ENCODE peak calls at places on chromosomes 11 and 22, in seven cellular contexts. D is left ventricle myocardium inferior, A is astrocyte of the cerebellum, F is heart left ventricle, U is kidney, L is lower lobe of right lung, V is Caco-2. C is an unnamed sample.

GRCh38 chr22:41989246-41989645 is 9.3 kb upstream of the WBP2NL start:
- DNase-seq in D (no peak), A (no peak), F (no peak), U (no peak), L (no peak), V (peak), C (no peak)

GRCh38 chr11:123702137-123702536 is 39.3 kb downstream of the ZNF202 start:
- DNase-seq in D (no peak), A (no peak), F (no peak), U (no peak), L (no peak), V (no peak), C (peak)

GRCh38 chr11:13594045-13594444 is 74.4 kb upstream of the FAR1 start:
- DNase-seq in D (no peak), A (no peak), F (no peak), U (no peak), L (no peak), V (no peak), C (no peak)

GRCh38 chr11:36376888-36377758 is 81.0 kb downstream of the PRR5L start:
- DNase-seq in D (peak), A (no peak), F (peak), U (peak), L (peak), V (peak), C (peak)

GRCh38 chr22:38069372-38070249 is 12.4 kb downstream of the PICK1 start:
- DNase-seq in D (peak), A (no peak), F (peak), U (peak), L (no peak), V (no peak), C (peak)

GRCh38 chr11:71117311-71117710 is 135.1 kb downstream of the SHANK2 start:
- DNase-seq in D (no peak), A (no peak), F (no peak), U (peak), L (no peak), V (peak), C (no peak)

GRCh38 chr11:831132-831864 is 1.5 kb upstream of the CD151 start:
- DNase-seq in D (no peak), A (no peak), F (no peak), U (no peak), L (no peak), V (no peak), C (peak)

GRCh38 chr11:102225689-102226562 is 91.4 kb upstream of the BIRC3 start:
- DNase-seq in D (no peak), A (peak), F (no peak), U (no peak), L (no peak), V (no peak), C (no peak)

GRCh38 chr11:15968461-15969130 is 387.8 kb downstream of the SOX6 start:
- DNase-seq in D (no peak), A (no peak), F (no peak), U (no peak), L (no peak), V (no peak), C (no peak)

GRCh38 chr11:35541621-35542375 is 16.4 kb upstream of the PAMR1 start:
- DNase-seq in D (peak), A (peak), F (peak), U (peak), L (no peak), V (peak), C (no peak)

GRCh38 chr22:27399161-27399560 is 402.4 kb downstream of the MN1 start:
- DNase-seq in D (no peak), A (no peak), F (no peak), U (no peak), L (no peak), V (no peak), C (no peak)
- H3K4me3 ChIP-seq in D (no peak), A (no peak), F (no peak), U (no peak), L (no peak), V (no peak), C (no peak)

DNA sequence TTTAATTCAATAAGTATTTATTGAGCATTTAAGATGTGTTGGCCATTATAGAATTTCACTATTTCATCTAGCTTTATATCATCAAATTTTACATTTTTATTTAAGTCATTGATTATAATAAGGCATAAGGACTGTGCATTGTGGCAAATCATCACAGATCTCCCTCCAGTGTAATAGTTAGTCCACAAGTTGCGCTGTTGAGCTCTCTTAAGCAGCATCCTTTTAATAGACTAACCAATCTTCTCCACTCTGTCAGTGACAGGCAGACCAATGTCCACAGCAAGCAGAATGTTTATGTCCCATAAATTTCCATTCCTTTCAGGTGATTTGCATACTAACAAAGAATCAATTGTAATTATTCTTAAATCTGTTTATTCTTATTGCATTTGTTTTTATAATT is 595.3 kb upstream of the CCDC90B start:
- DNase-seq in D (no peak), A (no peak), F (no peak), U (no peak), L (no peak), V (no peak), C (no peak)
- TF ChIP-seq CTCF in D (no peak), A (no peak), F (no peak), U (no peak), L (no peak), V (peak), C (peak)

DNA sequence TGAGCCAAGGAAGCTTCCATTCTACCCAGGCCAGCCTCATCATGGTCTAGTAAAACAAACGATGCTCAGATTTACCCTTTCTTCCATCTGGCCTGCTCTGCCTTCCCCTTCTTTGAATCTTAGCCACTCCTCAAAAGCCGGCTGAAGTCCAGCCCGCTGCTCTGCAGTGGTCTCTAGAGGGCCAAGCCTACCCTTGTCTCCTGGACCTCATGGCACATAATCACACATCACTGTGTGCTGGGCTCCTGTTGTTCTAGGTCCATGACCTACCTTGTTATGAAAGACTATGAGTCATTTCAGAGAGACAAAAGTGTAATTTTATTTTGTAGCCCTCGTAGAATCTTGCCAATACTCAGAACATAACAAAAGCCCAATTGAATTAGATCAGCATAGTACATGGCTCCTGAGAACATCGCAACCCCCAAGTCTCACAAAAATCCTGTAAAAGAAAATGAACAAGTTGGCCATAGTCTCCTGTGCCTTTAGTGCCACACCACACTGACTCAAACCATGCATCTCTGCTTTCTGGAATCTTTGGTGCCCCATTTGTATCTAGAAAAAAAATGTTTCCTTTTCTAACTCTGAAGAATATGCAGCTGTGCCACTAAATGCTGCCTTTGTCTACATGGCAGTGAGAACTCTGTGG is 192.7 kb downstream of the OPCML start:
- DNase-seq in D (no peak), A (peak), F (no peak), U (no peak), L (no peak), V (no peak), C (no peak)
- H3K4me3 ChIP-seq in D (no peak), A (no peak), F (no peak), U (no peak), L (no peak), V (no peak), C (no peak)

GRCh38 chr11:96543177-96543576 is 153.4 kb downstream of the JRKL start:
- DNase-seq in D (no peak), A (no peak), F (no peak), U (no peak), L (no peak), V (no peak), C (no peak)

GRCh38 chr11:96538104-96538503 is 148.3 kb downstream of the JRKL start:
- DNase-seq in D (no peak), A (no peak), F (no peak), U (no peak), L (no peak), V (no peak), C (peak)

GRCh38 chr11:96540875-96541274 is 151.1 kb downstream of the JRKL start:
- DNase-seq in D (no peak), A (no peak), F (no peak), U (no peak), L (no peak), V (no peak), C (no peak)
- TF ChIP-seq CTCF in D (no peak), A (no peak), F (no peak), U (no peak), L (no peak), V (no peak), C (no peak)

GRCh38 chr11:86246293-86246675 is 1.7 kb downstream of the EED start:
- DNase-seq in D (no peak), A (no peak), F (no peak), U (no peak), L (no peak), V (no peak), C (no peak)
- H3K4me3 ChIP-seq in D (peak), A (peak), F (no peak), U (peak), L (peak), V (peak), C (peak)

DNA sequence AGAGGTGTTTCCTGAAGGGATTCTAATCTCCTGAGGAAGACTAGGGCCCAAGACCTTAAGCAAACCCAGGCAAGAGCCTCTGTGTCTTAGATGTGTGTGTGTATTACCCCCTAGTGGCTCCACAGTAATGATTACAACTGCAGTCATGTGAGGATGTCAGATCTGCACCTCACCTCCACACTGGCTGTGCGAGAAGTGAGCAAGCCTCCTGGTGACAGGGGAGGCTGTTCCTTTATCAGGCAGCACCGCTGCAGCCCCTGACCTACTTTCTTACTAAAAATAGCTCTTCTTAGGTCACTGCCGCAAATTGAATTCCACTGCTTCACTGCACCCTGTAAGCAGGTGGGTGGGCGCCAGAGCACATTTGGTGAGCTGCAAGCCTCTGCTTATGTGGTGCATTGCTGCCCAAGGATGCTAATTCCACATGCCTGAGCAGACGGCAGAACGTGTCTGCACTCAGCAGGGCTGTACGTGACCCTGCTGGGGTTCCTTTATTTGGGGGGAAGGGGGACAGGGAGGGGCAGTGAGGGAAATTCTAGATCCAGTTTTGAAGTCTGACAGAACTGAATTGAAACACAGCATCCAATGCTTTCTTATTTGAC is 112.4 kb downstream of the KCNC1 start:
- DNase-seq in D (no peak), A (peak), F (peak), U (no peak), L (no peak), V (no peak), C (peak)
- TF ChIP-seq CTCF in D (peak), A (peak), F (peak), U (peak), L (no peak), V (no peak), C (peak)

GRCh38 chr22:39907605-39908097 is 6.8 kb downstream of the GRAP2 start:
- DNase-seq in D (no peak), A (no peak), F (no peak), U (no peak), L (no peak), V (no peak), C (no peak)
- H3K4me3 ChIP-seq in D (no peak), A (no peak), F (no peak), U (no peak), L (peak), V (no peak), C (no peak)

GRCh38 chr11:61294717-61295595 is at the start of gene VWCE:
- DNase-seq in D (peak), A (no peak), F (peak), U (peak), L (peak), V (peak), C (peak)
- TF ChIP-seq CTCF in D (no peak), A (peak), F (no peak), U (no peak), L (peak), V (peak), C (no peak)

GRCh38 chr22:25992331-25992730 is 176.9 kb upstream of the SEZ6L start:
- DNase-seq in D (no peak), A (no peak), F (no peak), U (no peak), L (no peak), V (no peak), C (no peak)

GRCh38 chr22:25990940-25991339 is 178.3 kb upstream of the SEZ6L start:
- DNase-seq in D (no peak), A (no peak), F (no peak), U (no peak), L (no peak), V (no peak), C (no peak)

DNA sequence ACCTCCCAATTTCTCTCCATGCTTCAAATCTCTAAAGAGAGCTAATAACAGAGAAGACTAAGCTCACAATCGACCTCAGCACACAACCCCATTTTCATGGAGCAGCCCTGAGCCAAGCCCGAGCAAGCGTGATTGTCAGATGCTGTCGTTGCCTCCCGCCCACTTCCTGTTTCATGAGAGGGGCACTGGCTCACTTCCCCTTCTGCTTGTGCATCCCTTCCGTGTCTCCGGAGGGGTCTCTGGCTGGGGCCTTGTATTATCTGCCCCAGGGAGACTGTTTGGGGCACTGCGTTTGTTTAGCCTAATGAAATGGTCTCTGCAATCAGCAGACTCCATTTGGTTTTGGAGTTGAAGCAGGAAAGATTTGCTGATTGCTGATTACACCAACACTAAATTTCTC is 181.3 kb upstream of the SEZ6L start:
- DNase-seq in D (no peak), A (no peak), F (no peak), U (no peak), L (no peak), V (no peak), C (peak)
- H3K4me3 ChIP-seq in D (no peak), A (no peak), F (no peak), U (no peak), L (no peak), V (no peak), C (no peak)